ENCODE peak calls at places on chromosomes 4 and X, in ten cellular contexts. One of them, this sample, is unnamed.

GRCh38 chr4:2827874-2828751 is 15.5 kb upstream of the ADD1 start:
- DNase-seq in heart right ventricle: no peak
- DNase-seq in body of pancreas: peak
- DNase-seq in HepG2: no peak
- DNase-seq in upper lobe of right lung: peak
- DNase-seq in caudate nucleus: no peak
- DNase-seq in stomach: no peak
- DNase-seq in CD8-positive, alpha-beta memory T cell: peak
- DNase-seq in ovary: peak
- DNase-seq in right cardiac atrium: peak
- DNase-seq in this sample: no peak

GRCh38 chr4:133668061-133668851 is 519.2 kb downstream of the PCDH10 start:
- DNase-seq in heart right ventricle: no peak
- DNase-seq in body of pancreas: no peak
- DNase-seq in HepG2: no peak
- DNase-seq in upper lobe of right lung: no peak
- DNase-seq in caudate nucleus: no peak
- DNase-seq in stomach: no peak
- DNase-seq in CD8-positive, alpha-beta memory T cell: no peak
- DNase-seq in ovary: no peak
- DNase-seq in right cardiac atrium: no peak
- DNase-seq in this sample: no peak

GRCh38 chrX:16023790-16024734 is 99.3 kb upstream of the GRPR start:
- DNase-seq in heart right ventricle: no peak
- DNase-seq in body of pancreas: no peak
- DNase-seq in HepG2: peak
- DNase-seq in upper lobe of right lung: no peak
- DNase-seq in caudate nucleus: no peak
- DNase-seq in stomach: no peak
- DNase-seq in CD8-positive, alpha-beta memory T cell: no peak
- DNase-seq in ovary: no peak
- DNase-seq in right cardiac atrium: no peak
- DNase-seq in this sample: peak

GRCh38 chr4:92305878-92306520 is 2.2 kb downstream of the GRID2 start:
- DNase-seq in heart right ventricle: no peak
- DNase-seq in body of pancreas: no peak
- DNase-seq in HepG2: no peak
- DNase-seq in upper lobe of right lung: no peak
- DNase-seq in caudate nucleus: peak
- DNase-seq in stomach: no peak
- DNase-seq in CD8-positive, alpha-beta memory T cell: no peak
- DNase-seq in ovary: no peak
- DNase-seq in right cardiac atrium: peak
- DNase-seq in this sample: peak

GRCh38 chr4:129972257-129972656 is 876.3 kb downstream of the C4orf33 start:
- DNase-seq in heart right ventricle: no peak
- DNase-seq in body of pancreas: no peak
- DNase-seq in HepG2: no peak
- DNase-seq in upper lobe of right lung: no peak
- DNase-seq in caudate nucleus: no peak
- DNase-seq in stomach: no peak
- DNase-seq in CD8-positive, alpha-beta memory T cell: no peak
- DNase-seq in ovary: no peak
- DNase-seq in right cardiac atrium: no peak
- DNase-seq in this sample: no peak

GRCh38 chr4:13642576-13642975 is 15.1 kb upstream of the BOD1L1 start:
- DNase-seq in heart right ventricle: no peak
- DNase-seq in body of pancreas: peak
- DNase-seq in HepG2: no peak
- DNase-seq in upper lobe of right lung: no peak
- DNase-seq in caudate nucleus: no peak
- DNase-seq in stomach: peak
- DNase-seq in CD8-positive, alpha-beta memory T cell: no peak
- DNase-seq in ovary: peak
- DNase-seq in right cardiac atrium: peak
- DNase-seq in this sample: no peak

GRCh38 chr4:75046226-75046625 is 113.3 kb downstream of the PARM1 start:
- DNase-seq in heart right ventricle: no peak
- DNase-seq in body of pancreas: no peak
- DNase-seq in HepG2: no peak
- DNase-seq in upper lobe of right lung: no peak
- DNase-seq in caudate nucleus: no peak
- DNase-seq in stomach: no peak
- DNase-seq in CD8-positive, alpha-beta memory T cell: no peak
- DNase-seq in ovary: no peak
- DNase-seq in right cardiac atrium: no peak
- DNase-seq in this sample: no peak

GRCh38 chr4:147528054-147528453 is 47.2 kb downstream of the EDNRA start:
- DNase-seq in heart right ventricle: no peak
- DNase-seq in body of pancreas: no peak
- DNase-seq in HepG2: no peak
- DNase-seq in upper lobe of right lung: no peak
- DNase-seq in caudate nucleus: no peak
- DNase-seq in stomach: no peak
- DNase-seq in CD8-positive, alpha-beta memory T cell: no peak
- DNase-seq in ovary: no peak
- DNase-seq in right cardiac atrium: no peak
- DNase-seq in this sample: no peak

GRCh38 chr4:122632396-122633143 is 11.7 kb upstream of the IL21 start:
- DNase-seq in heart right ventricle: no peak
- DNase-seq in body of pancreas: no peak
- DNase-seq in HepG2: no peak
- DNase-seq in upper lobe of right lung: no peak
- DNase-seq in caudate nucleus: no peak
- DNase-seq in stomach: no peak
- DNase-seq in CD8-positive, alpha-beta memory T cell: no peak
- DNase-seq in ovary: no peak
- DNase-seq in right cardiac atrium: no peak
- DNase-seq in this sample: no peak

GRCh38 chr4:70601422-70602039 is 9.5 kb downstream of the AMBN start:
- DNase-seq in heart right ventricle: peak
- DNase-seq in body of pancreas: peak
- DNase-seq in HepG2: peak
- DNase-seq in upper lobe of right lung: peak
- DNase-seq in caudate nucleus: peak
- DNase-seq in stomach: peak
- DNase-seq in CD8-positive, alpha-beta memory T cell: peak
- DNase-seq in ovary: no peak
- DNase-seq in right cardiac atrium: peak
- DNase-seq in this sample: peak

GRCh38 chrX:72123471-72124185 is 8.1 kb downstream of the RTL5 start:
- DNase-seq in heart right ventricle: peak
- DNase-seq in body of pancreas: peak
- DNase-seq in HepG2: no peak
- DNase-seq in upper lobe of right lung: no peak
- DNase-seq in caudate nucleus: no peak
- DNase-seq in stomach: no peak
- DNase-seq in CD8-positive, alpha-beta memory T cell: no peak
- DNase-seq in ovary: no peak
- DNase-seq in right cardiac atrium: peak
- DNase-seq in this sample: no peak

GRCh38 chr4:9983211-9983610 is 38.1 kb downstream of the SLC2A9 start:
- DNase-seq in heart right ventricle: no peak
- DNase-seq in body of pancreas: no peak
- DNase-seq in HepG2: no peak
- DNase-seq in upper lobe of right lung: no peak
- DNase-seq in caudate nucleus: no peak
- DNase-seq in stomach: no peak
- DNase-seq in CD8-positive, alpha-beta memory T cell: no peak
- DNase-seq in ovary: no peak
- DNase-seq in right cardiac atrium: no peak
- DNase-seq in this sample: no peak

GRCh38 chr4:82618321-82618720 is 56.5 kb upstream of the TMEM150C start:
- DNase-seq in heart right ventricle: no peak
- DNase-seq in body of pancreas: no peak
- DNase-seq in HepG2: no peak
- DNase-seq in upper lobe of right lung: no peak
- DNase-seq in caudate nucleus: no peak
- DNase-seq in stomach: no peak
- DNase-seq in CD8-positive, alpha-beta memory T cell: no peak
- DNase-seq in ovary: no peak
- DNase-seq in right cardiac atrium: no peak
- DNase-seq in this sample: no peak

GRCh38 chr4:177632481-177632880 is 190.2 kb upstream of the AGA start:
- DNase-seq in heart right ventricle: no peak
- DNase-seq in body of pancreas: no peak
- DNase-seq in HepG2: no peak
- DNase-seq in upper lobe of right lung: no peak
- DNase-seq in caudate nucleus: no peak
- DNase-seq in stomach: no peak
- DNase-seq in CD8-positive, alpha-beta memory T cell: no peak
- DNase-seq in ovary: no peak
- DNase-seq in right cardiac atrium: no peak
- DNase-seq in this sample: peak

GRCh38 chrX:79524642-79525041 is 157.5 kb upstream of the ITM2A start:
- DNase-seq in heart right ventricle: no peak
- DNase-seq in body of pancreas: no peak
- DNase-seq in HepG2: no peak
- DNase-seq in upper lobe of right lung: no peak
- DNase-seq in caudate nucleus: no peak
- DNase-seq in stomach: no peak
- DNase-seq in CD8-positive, alpha-beta memory T cell: no peak
- DNase-seq in ovary: no peak
- DNase-seq in right cardiac atrium: no peak
- DNase-seq in this sample: no peak

GRCh38 chr4:116358633-116359222 is 726.6 kb downstream of the TRAM1L1 start:
- DNase-seq in heart right ventricle: no peak
- DNase-seq in body of pancreas: peak
- DNase-seq in HepG2: peak
- DNase-seq in upper lobe of right lung: no peak
- DNase-seq in caudate nucleus: peak
- DNase-seq in stomach: peak
- DNase-seq in CD8-positive, alpha-beta memory T cell: no peak
- DNase-seq in ovary: no peak
- DNase-seq in right cardiac atrium: peak
- DNase-seq in this sample: peak

DNA sequence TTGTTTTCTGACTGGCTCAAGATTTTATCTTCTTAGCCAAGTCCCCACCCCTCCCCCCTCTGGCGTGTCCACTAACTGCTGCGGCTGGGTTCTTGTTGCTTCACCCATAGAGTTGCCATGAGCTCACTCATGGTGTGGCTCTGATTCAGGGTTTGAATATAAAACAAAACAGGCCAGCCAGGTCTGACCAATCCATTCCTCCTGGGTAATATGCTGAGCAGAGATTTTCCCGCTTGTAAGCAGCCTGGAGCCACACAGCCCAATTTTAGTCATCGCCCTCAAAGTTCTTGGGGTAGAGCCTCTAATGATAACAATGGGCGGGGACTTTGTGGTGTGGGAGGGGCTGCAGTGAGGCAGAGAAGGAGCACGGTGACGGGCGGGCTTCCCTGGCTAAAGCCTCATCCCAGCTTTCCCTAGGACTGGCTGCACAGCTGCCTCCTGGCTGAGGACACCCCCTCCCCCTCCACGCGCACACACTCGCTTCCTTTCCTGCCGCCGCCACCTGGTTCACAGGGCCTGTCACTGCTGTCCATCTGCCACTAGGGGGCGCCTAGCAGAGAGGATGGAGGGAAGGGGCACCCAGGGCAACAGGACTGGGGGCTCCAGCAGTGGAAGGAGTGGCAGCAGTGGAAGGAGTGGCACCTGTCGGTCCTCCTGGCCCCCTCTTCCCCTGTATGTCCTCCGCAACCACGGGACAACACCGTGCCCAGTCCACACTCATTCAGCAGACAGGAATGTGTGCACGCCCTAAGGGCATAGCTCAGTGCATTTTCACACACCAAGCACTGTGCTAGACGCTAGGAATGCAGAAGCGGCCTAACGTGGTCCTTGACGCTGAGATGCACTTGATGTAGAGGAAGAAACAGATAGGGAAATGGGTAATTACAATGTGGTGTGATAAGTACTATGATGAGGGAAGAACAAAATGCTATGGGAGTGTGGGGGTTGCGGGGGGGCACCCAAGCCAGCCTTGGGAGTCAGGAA is 26.8 kb downstream of the PRPS1 start:
- DNase-seq in heart right ventricle: peak
- DNase-seq in body of pancreas: peak
- DNase-seq in HepG2: peak
- DNase-seq in upper lobe of right lung: peak
- DNase-seq in caudate nucleus: peak
- DNase-seq in stomach: peak
- DNase-seq in CD8-positive, alpha-beta memory T cell: peak
- DNase-seq in ovary: peak
- DNase-seq in right cardiac atrium: peak
- DNase-seq in this sample: peak
- H3K27ac ChIP-seq in heart right ventricle: no peak
- H3K27ac ChIP-seq in body of pancreas: no peak
- H3K27ac ChIP-seq in HepG2: no peak
- H3K27ac ChIP-seq in upper lobe of right lung: no peak
- H3K27ac ChIP-seq in caudate nucleus: no peak
- H3K27ac ChIP-seq in stomach: no peak
- H3K27ac ChIP-seq in CD8-positive, alpha-beta memory T cell: no peak
- H3K27ac ChIP-seq in ovary: no peak
- H3K27ac ChIP-seq in right cardiac atrium: peak
- H3K27ac ChIP-seq in this sample: peak

GRCh38 chr4:142844782-142845181 is 1.3 kb downstream of the INPP4B start:
- DNase-seq in heart right ventricle: no peak
- DNase-seq in body of pancreas: no peak
- DNase-seq in HepG2: no peak
- DNase-seq in upper lobe of right lung: no peak
- DNase-seq in caudate nucleus: no peak
- DNase-seq in stomach: no peak
- DNase-seq in CD8-positive, alpha-beta memory T cell: no peak
- DNase-seq in ovary: no peak
- DNase-seq in right cardiac atrium: no peak
- DNase-seq in this sample: no peak
- H3K27ac ChIP-seq in heart right ventricle: no peak
- H3K27ac ChIP-seq in body of pancreas: no peak
- H3K27ac ChIP-seq in HepG2: no peak
- H3K27ac ChIP-seq in upper lobe of right lung: no peak
- H3K27ac ChIP-seq in caudate nucleus: no peak
- H3K27ac ChIP-seq in stomach: no peak
- H3K27ac ChIP-seq in CD8-positive, alpha-beta memory T cell: no peak
- H3K27ac ChIP-seq in ovary: no peak
- H3K27ac ChIP-seq in right cardiac atrium: no peak
- H3K27ac ChIP-seq in this sample: no peak

GRCh38 chrX:2423293-2423692 is 77.5 kb downstream of the DHRSX start:
- DNase-seq in heart right ventricle: no peak
- DNase-seq in body of pancreas: no peak
- DNase-seq in HepG2: no peak
- DNase-seq in upper lobe of right lung: no peak
- DNase-seq in caudate nucleus: no peak
- DNase-seq in stomach: no peak
- DNase-seq in CD8-positive, alpha-beta memory T cell: no peak
- DNase-seq in ovary: no peak
- DNase-seq in right cardiac atrium: no peak
- DNase-seq in this sample: peak
- H3K27ac ChIP-seq in heart right ventricle: no peak
- H3K27ac ChIP-seq in body of pancreas: no peak
- H3K27ac ChIP-seq in HepG2: no peak
- H3K27ac ChIP-seq in upper lobe of right lung: no peak
- H3K27ac ChIP-seq in caudate nucleus: no peak
- H3K27ac ChIP-seq in stomach: no peak
- H3K27ac ChIP-seq in CD8-positive, alpha-beta memory T cell: no peak
- H3K27ac ChIP-seq in ovary: no peak
- H3K27ac ChIP-seq in right cardiac atrium: no peak
- H3K27ac ChIP-seq in this sample: peak

DNA sequence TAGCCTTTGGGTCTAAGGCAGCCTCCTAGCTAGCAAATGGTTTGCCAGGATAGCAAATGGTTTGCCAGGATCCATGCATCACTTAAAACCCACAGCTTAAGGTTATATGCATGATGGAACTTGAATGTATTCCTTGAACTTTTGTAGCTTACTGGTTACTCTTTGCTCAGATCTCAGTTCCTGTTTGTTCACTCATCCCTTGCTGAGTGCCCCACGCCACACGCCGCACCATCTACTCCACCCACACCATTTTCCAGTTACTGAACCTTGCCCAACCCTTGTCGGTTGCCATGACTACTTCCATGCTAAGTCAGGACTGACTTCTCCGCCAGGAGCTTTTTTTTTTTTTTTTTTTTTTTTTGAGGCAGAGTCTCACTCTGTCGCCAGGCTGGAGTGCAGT is 29.5 kb upstream of the XIAP start:
- DNase-seq in heart right ventricle: no peak
- DNase-seq in body of pancreas: peak
- DNase-seq in HepG2: peak
- DNase-seq in upper lobe of right lung: peak
- DNase-seq in caudate nucleus: peak
- DNase-seq in stomach: peak
- DNase-seq in CD8-positive, alpha-beta memory T cell: no peak
- DNase-seq in ovary: no peak
- DNase-seq in right cardiac atrium: peak
- DNase-seq in this sample: peak
- H3K27ac ChIP-seq in heart right ventricle: no peak
- H3K27ac ChIP-seq in body of pancreas: no peak
- H3K27ac ChIP-seq in HepG2: peak
- H3K27ac ChIP-seq in upper lobe of right lung: no peak
- H3K27ac ChIP-seq in caudate nucleus: no peak
- H3K27ac ChIP-seq in stomach: no peak
- H3K27ac ChIP-seq in CD8-positive, alpha-beta memory T cell: no peak
- H3K27ac ChIP-seq in ovary: no peak
- H3K27ac ChIP-seq in right cardiac atrium: no peak
- H3K27ac ChIP-seq in this sample: no peak

This sample was measured in foreskin keratinocyte.